ENCODE peak calls at places on chromosomes 7 and 10, in five cellular contexts. R is brain microvascular endothelial cell, L is NT2/D1, J is kidney epithelial cell, H is adrenal gland. C is an unnamed sample.

GRCh38 chr7:137946015-137946414 is 55.9 kb downstream of the CREB3L2 start:
- DNase-seq in J (no peak), H (no peak), R (no peak), L (no peak), C (no peak)

GRCh38 chr10:101244321-101245050 is 15.2 kb upstream of the LBX1 start:
- DNase-seq in L (no peak), H (no peak), R (no peak), J (no peak), C (peak; percentile 45)

GRCh38 chr10:52906046-52906445 is 133.5 kb upstream of the MBL2 start:
- DNase-seq in L (no peak), R (no peak), J (peak; percentile 28), H (no peak), C (no peak)

GRCh38 chr7:146366938-146367337 is 250.3 kb downstream of the CNTNAP2 start:
- DNase-seq in J (peak; percentile 25), L (no peak), R (peak; percentile 39), H (no peak), C (peak; percentile 12)

GRCh38 chr7:137715101-137715500 is 131.7 kb downstream of the DGKI start:
- DNase-seq in H (no peak), L (no peak), R (no peak), J (no peak), C (no peak)

GRCh38 chr7:1861799-1862458 is 191.9 kb downstream of the ELFN1 start:
- DNase-seq in H (no peak), J (no peak), R (no peak), L (no peak), C (no peak)

GRCh38 chr7:47080816-47081215 is 501.1 kb downstream of the TNS3 start:
- DNase-seq in L (no peak), J (no peak), H (no peak), R (peak; percentile 35), C (no peak)

GRCh38 chr7:94350729-94351128 is 44.0 kb upstream of the COL1A2 start:
- DNase-seq in L (no peak), R (no peak), J (no peak), H (no peak), C (no peak)

GRCh38 chr10:126376956-126377355 is 11.3 kb downstream of the ADAM12 start:
- DNase-seq in J (peak; percentile 63), R (peak; percentile 59), L (no peak), H (no peak), C (no peak)

GRCh38 chr7:83861-84632 is 108.3 kb upstream of the FAM20C start:
- DNase-seq in L (no peak), H (no peak), J (no peak), R (no peak), C (no peak)

GRCh38 chr7:55203300-55203699 is 161.8 kb upstream of the LANCL2 start:
- DNase-seq in H (no peak), L (no peak), J (no peak), R (no peak), C (no peak)

GRCh38 chr7:47648301-47648900 is 66.5 kb upstream of the TNS3 start:
- DNase-seq in H (no peak), J (no peak), L (no peak), R (peak; percentile 77), C (peak; percentile 75)

GRCh38 chr10:80104066-80104926 is 25.8 kb downstream of the TMEM254 start:
- DNase-seq in L (no peak), J (no peak), H (no peak), R (peak; percentile 74), C (no peak)

GRCh38 chr10:42475168-42476098 is 162.9 kb downstream of the ZNF33B start:
- DNase-seq in J (no peak), L (no peak), H (no peak), R (peak; percentile 11), C (no peak)

GRCh38 chr10:11255796-11256444 is 238.2 kb downstream of the CELF2 start:
- DNase-seq in R (no peak), L (no peak), H (no peak), J (no peak), C (no peak)

GRCh38 chr10:29098423-29098822 is 190.4 kb upstream of the LYZL1 start:
- DNase-seq in H (no peak), J (no peak), L (no peak), R (no peak), C (no peak)

GRCh38 chr7:102935450-102936110 is 22.8 kb downstream of the LRRC17 start:
- DNase-seq in R (no peak), H (no peak), L (no peak), J (no peak), C (no peak)

GRCh38 chr7:106774768-106775551 is 90.1 kb upstream of the PIK3CG start:
- DNase-seq in L (no peak), J (no peak), H (no peak), R (peak; percentile 93), C (no peak)

GRCh38 chr10:74771054-74771453 is 55.3 kb upstream of the KAT6B start:
- DNase-seq in L (no peak), J (no peak), R (no peak), H (no peak), C (no peak)

GRCh38 chr10:21160116-21160515 is 263.0 kb upstream of the NEBL start:
- DNase-seq in H (no peak), L (no peak), J (no peak), R (no peak), C (no peak)

GRCh38 chr7:139108256-139109187 is 998 bp downstream of the ZC3HAV1 start:
- DNase-seq in R (peak; percentile 25), L (no peak), J (no peak), H (peak; percentile 31), C (no peak)

GRCh38 chr7:1569016-1569415 is 816 bp downstream of the PSMG3 start:
- DNase-seq in H (no peak), R (peak; percentile 43), J (no peak), L (no peak), C (no peak)

GRCh38 chr10:109517748-109518147 is 405.6 kb downstream of the XPNPEP1 start:
- DNase-seq in L (no peak), R (no peak), J (no peak), H (no peak), C (no peak)

GRCh38 chr7:55140221-55140980 is 121.6 kb downstream of the EGFR start:
- DNase-seq in R (peak; percentile 63), L (no peak), J (peak; percentile 23), H (peak; percentile 39), C (peak; percentile 82)

GRCh38 chr10:45181483-45181882 is 133.9 kb downstream of the OR13A1 start:
- DNase-seq in J (no peak), L (peak; percentile 3), R (peak; percentile 13), H (no peak), C (no peak)

GRCh38 chr10:99466632-99467031 is 36.2 kb upstream of the GOT1 start:
- DNase-seq in H (no peak), L (no peak), R (no peak), J (no peak), C (no peak)

GRCh38 chr7:101618207-101618839 is 10.8 kb downstream of the MYL10 start:
- DNase-seq in J (no peak), L (no peak), H (no peak), R (no peak), C (no peak)

GRCh38 chr7:71661671-71662224 is 529.8 kb downstream of the GALNT17 start:
- DNase-seq in R (no peak), H (no peak), J (no peak), L (no peak), C (no peak)

GRCh38 chr10:20858292-20859124 is 38.6 kb downstream of the NEBL start:
- DNase-seq in H (no peak), L (no peak), R (no peak), J (no peak), C (no peak)

GRCh38 chr10:131851332-131851731 is 49.5 kb upstream of the PPP2R2D start:
- DNase-seq in R (no peak), L (no peak), H (no peak), J (no peak), C (no peak)

GRCh38 chr7:1485156-1485555 is 19.0 kb downstream of the INTS1 start:
- DNase-seq in J (no peak), L (no peak), H (no peak), R (no peak), C (no peak)

GRCh38 chr10:115909037-115909436 is 364.0 kb downstream of the GFRA1 start:
- DNase-seq in R (no peak), H (no peak), L (no peak), J (no peak), C (no peak)

GRCh38 chr7:141014091-141014490 is 661 bp downstream of the MRPS33 start:
- DNase-seq in R (peak; percentile 35), H (no peak), J (no peak), L (no peak), C (no peak)

GRCh38 chr7:446289-446935 is 73.2 kb downstream of the PDGFA start:
- DNase-seq in H (no peak), R (no peak), L (no peak), J (no peak), C (no peak)

GRCh38 chr7:17530741-17531417 is 232.4 kb downstream of the AHR start:
- DNase-seq in H (no peak), L (no peak), J (no peak), R (no peak), C (no peak)

GRCh38 chr7:20561908-20562307 is 53.6 kb upstream of the ABCB5 start:
- DNase-seq in R (no peak), L (no peak), J (no peak), H (no peak), C (no peak)

GRCh38 chr10:6228010-6228511 is 25.3 kb downstream of the PFKFB3 start:
- DNase-seq in R (peak; percentile 74), L (no peak), J (no peak), H (no peak), C (peak; percentile 31)

GRCh38 chr10:128105383-128105782 is 20.8 kb downstream of the MKI67 start:
- DNase-seq in J (no peak), R (no peak), H (no peak), L (no peak), C (no peak)

GRCh38 chr7:33805630-33806233 is 99.6 kb upstream of the BMPER start:
- DNase-seq in J (no peak), H (peak; percentile 34), L (no peak), R (peak; percentile 39), C (no peak)
- H3K4me3 ChIP-seq in J (no peak overlapping the region), H (no peak overlapping the region), L (no peak overlapping the region), R (no peak overlapping the region), C (no peak overlapping the region)

GRCh38 chr10:122044045-122044661 is 55.2 kb downstream of the TACC2 start:
- DNase-seq in R (no peak), L (no peak), J (no peak), H (no peak), C (no peak)
- H3K4me3 ChIP-seq in R (no peak overlapping the region), L (no peak overlapping the region), J (no peak overlapping the region), H (no peak overlapping the region), C (no peak overlapping the region)

GRCh38 chr7:107816053-107816566 is 13.1 kb upstream of the SLC26A3 start:
- DNase-seq in H (no peak), R (peak; percentile 1), J (no peak), L (no peak), C (peak; percentile 87)
- H3K4me3 ChIP-seq in H (no peak overlapping the region), R (no peak overlapping the region), J (no peak overlapping the region), L (no peak overlapping the region), C (no peak overlapping the region)

GRCh38 chr7:96970739-96971138 is 34.6 kb upstream of the DLX6 start:
- DNase-seq in H (no peak), R (no peak), L (no peak), J (no peak), C (no peak)

GRCh38 chr7:96973986-96974385 is 31.4 kb upstream of the DLX6 start:
- DNase-seq in R (peak; percentile 38), L (no peak), J (no peak), H (no peak), C (no peak)

GRCh38 chr7:96968981-96969380 is 36.4 kb upstream of the DLX6 start:
- DNase-seq in R (no peak), L (no peak), H (no peak), J (no peak), C (no peak)
- H3K4me3 ChIP-seq in R (no peak overlapping the region), L (no peak overlapping the region), H (no peak overlapping the region), J (no peak overlapping the region), C (no peak overlapping the region)

C was measured in skeletal muscle cell.